ENCODE peak calls at places on chromosomes 11 and 22, in six cellular contexts. G is dorsolateral prefrontal cortex, O is heart right ventricle, E is kidney epithelial cell, L is IMR-90, A is ovary. V is an unnamed sample.

GRCh38 chr11:69868871-69869270 is 49.7 kb upstream of the FGF3 start:
- DNase-seq in A (no peak), O (no peak), G (no peak), E (no peak), L (no peak), V (no peak)

GRCh38 chr11:125980421-125980820 is 34.6 kb downstream of the VSIG10L2 start:
- DNase-seq in L (no peak), O (no peak), G (no peak), E (no peak), A (no peak), V (no peak)

GRCh38 chr22:44289429-44290171 is 23.2 kb downstream of the SHISAL1 start:
- DNase-seq in G (no peak), A (no peak), L (peak; percentile 49), E (no peak), O (no peak), V (no peak)

GRCh38 chr11:31487848-31488247 is 21.6 kb downstream of the IMMP1L start:
- DNase-seq in G (no peak), E (no peak), O (no peak), A (no peak), L (peak; percentile 73), V (no peak)

GRCh38 chr11:75566763-75567279 is 4.8 kb downstream of the SERPINH1 start:
- DNase-seq in E (no peak), O (no peak), L (no peak), G (no peak), A (no peak), V (no peak)

GRCh38 chr11:110219011-110219785 is 77.2 kb downstream of the RDX start:
- DNase-seq in L (peak; percentile 53), A (no peak), O (no peak), E (no peak), G (no peak), V (no peak)

GRCh38 chr22:28369849-28370248 is 309.8 kb downstream of the TTC28 start:
- DNase-seq in O (no peak), A (no peak), G (no peak), E (no peak), L (no peak), V (no peak)

GRCh38 chr11:3982431-3982830 is 112.2 kb upstream of the RRM1 start:
- DNase-seq in A (no peak), E (no peak), L (peak; percentile 64), O (no peak), G (no peak), V (no peak)

GRCh38 chr11:129888451-129888850 is 6.9 kb downstream of the NFRKB start:
- DNase-seq in O (no peak), L (no peak), G (no peak), E (no peak), A (no peak), V (no peak)

GRCh38 chr11:69666752-69667536 is 8.2 kb downstream of the LTO1 start:
- DNase-seq in O (no peak), E (no peak), G (no peak), A (no peak), L (no peak), V (no peak)

GRCh38 chr22:21686193-21686608 is 20.4 kb downstream of the PPIL2 start:
- DNase-seq in A (no peak), L (no peak), O (no peak), E (no peak), G (no peak), V (no peak)

GRCh38 chr22:20054485-20054884 is 25.6 kb upstream of the DGCR8 start:
- DNase-seq in G (no peak), E (no peak), A (no peak), L (no peak), O (peak; percentile 5), V (no peak)

GRCh38 chr11:9574556-9574805 is 1.0 kb downstream of the WEE1 start:
- DNase-seq in E (no peak), L (no peak), O (peak; percentile 45), G (no peak), A (peak; percentile 64), V (no peak)

DNA sequence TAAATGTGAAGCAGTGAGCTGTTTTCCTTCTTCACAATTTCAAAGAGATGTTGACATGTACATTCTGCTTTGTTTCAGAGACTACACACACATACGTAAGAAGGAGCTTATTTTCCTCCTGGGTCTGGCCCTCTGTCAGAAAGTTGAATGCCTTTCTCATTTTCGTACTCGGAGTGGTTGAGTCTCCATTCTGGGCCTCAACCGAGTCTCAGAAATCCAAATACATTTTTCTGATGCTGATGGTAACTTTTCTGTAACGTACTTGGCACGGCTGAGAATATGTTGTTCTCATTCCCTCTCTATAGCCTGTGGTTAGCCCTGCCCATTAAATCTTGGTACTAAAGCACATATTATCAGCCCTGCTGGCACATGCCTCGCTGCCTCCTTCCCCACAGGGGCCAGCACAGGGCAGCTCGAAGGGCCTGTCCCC is 25.3 kb downstream of the PARVA start:
- DNase-seq in E (no peak), A (no peak), L (no peak), G (no peak), O (no peak), V (no peak)
- H3K4me3 ChIP-seq in E (no peak overlapping the region), A (no peak overlapping the region), L (no peak overlapping the region), G (no peak overlapping the region), O (no peak overlapping the region), V (no peak overlapping the region)

GRCh38 chr11:79255965-79256364 is 184.9 kb downstream of the TENM4 start:
- DNase-seq in L (no peak), E (no peak), A (no peak), G (no peak), O (no peak), V (no peak)

GRCh38 chr11:79263001-79263400 is 177.8 kb downstream of the TENM4 start:
- DNase-seq in O (peak; percentile 57), E (no peak), L (peak; percentile 49), A (peak; percentile 78), G (no peak), V (no peak)

GRCh38 chr11:79258606-79259005 is 182.2 kb downstream of the TENM4 start:
- DNase-seq in E (no peak), L (peak; percentile 62), O (no peak), G (no peak), A (no peak), V (no peak)

GRCh38 chr11:79262221-79262620 is 178.6 kb downstream of the TENM4 start:
- DNase-seq in A (no peak), E (no peak), O (no peak), G (no peak), L (peak; percentile 28), V (no peak)

GRCh38 chr11:79259800-79260199 is 181.0 kb downstream of the TENM4 start:
- DNase-seq in G (no peak), L (no peak), O (no peak), A (no peak), E (no peak), V (no peak)
- TF ChIP-seq CTCF in G (no peak), L (peak; percentile 26), O (peak; percentile 33), A (no peak), E (peak; percentile 70), V (peak; percentile 72)

GRCh38 chr11:33016654-33017053 is 976 bp downstream of the DEPDC7 start:
- DNase-seq in G (no peak), O (no peak), L (no peak), E (no peak), A (no peak), V (no peak)

GRCh38 chr11:33018005-33018404 is 2.3 kb downstream of the DEPDC7 start:
- DNase-seq in L (no peak), G (no peak), O (no peak), A (no peak), E (no peak), V (no peak)

GRCh38 chr11:33017478-33017877 is 1.8 kb downstream of the DEPDC7 start:
- DNase-seq in E (no peak), G (no peak), O (no peak), A (no peak), L (no peak), V (no peak)

GRCh38 chr11:33013706-33014105 is 2.0 kb upstream of the DEPDC7 start:
- DNase-seq in A (no peak), O (no peak), G (no peak), E (no peak), L (peak; percentile 34), V (no peak)

GRCh38 chr11:33015621-33016551 is at the start of gene DEPDC7:
- DNase-seq in G (peak; percentile 93), A (peak; percentile 93), L (peak; percentile 82), E (no peak), O (peak; percentile 85), V (no peak)
- H3K4me3 ChIP-seq in G (peak within 1 kb of the TSS; percentile 76), A (peak within 1 kb of the TSS; percentile 51), L (peak within 1 kb of the TSS; percentile 66), E (peak within 1 kb of the TSS; percentile 67), O (peak within 1 kb of the TSS; percentile 53), V (peak within 1 kb of the TSS; percentile 68)

DNA sequence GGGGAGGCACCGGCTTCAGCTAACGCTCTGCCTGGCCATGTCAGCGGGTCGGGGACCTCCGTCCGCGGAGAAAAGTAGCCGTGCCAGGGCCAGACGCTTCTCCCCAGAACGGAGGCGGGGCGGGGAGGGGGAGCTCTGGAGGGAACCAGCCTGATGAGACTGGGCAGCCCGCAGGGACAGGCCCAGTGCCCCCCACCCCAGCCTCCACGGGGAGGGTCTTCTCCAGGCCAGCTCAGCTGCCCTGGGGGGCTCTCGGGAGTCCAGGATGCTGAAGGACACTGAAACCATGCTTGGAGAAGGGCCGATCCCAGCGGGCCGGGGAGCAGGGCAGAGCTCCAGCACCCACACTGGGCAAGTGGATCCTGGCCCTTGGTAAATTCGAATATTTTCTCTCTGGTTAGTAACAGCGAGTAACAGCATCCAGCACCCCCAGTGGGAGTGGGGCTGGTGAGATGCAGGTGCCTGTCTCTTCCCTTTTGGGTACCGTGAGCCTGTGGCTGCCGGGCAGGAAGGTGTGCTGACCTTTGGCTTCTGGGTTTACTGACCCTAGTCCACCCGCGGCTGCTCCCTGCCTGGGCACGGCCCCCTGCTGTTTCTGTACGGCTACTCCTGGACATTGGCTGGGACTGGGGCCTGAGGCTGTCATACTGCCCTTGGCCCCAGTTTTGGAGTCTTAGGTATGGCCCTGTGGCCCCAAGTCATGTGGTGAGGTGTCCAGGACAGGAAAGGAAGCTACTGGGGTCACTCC is 35.8 kb downstream of the GRAMD4 start:
- DNase-seq in G (no peak), L (no peak), O (no peak), A (no peak), E (no peak), V (no peak)
- TF ChIP-seq CTCF in G (no peak), L (no peak), O (no peak), A (no peak), E (no peak), V (no peak)

DNA sequence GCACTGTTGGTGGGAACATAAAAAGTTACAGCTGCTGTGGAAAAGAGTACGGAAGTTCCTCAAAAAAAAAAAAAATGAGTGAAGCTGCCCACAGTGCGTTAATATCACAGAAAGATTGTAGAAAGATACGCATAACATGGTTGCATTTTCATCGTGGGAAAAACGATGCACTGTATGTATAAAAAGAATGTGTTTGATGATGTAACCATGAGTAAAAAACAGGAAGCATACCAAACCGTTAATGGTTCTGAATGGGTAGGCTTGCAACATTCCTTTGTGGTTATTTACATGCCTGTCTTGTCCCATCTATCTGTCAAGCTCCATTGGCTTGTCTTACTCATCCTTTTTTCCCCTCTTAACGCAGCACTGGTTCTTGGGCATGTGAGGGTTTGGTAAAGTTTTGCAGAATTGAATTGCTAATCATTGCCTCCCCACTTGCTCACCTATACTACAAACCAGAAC is 33.8 kb upstream of the DKK3 start:
- DNase-seq in O (no peak), G (no peak), A (no peak), E (peak; percentile 99), L (peak; percentile 99), V (peak; percentile 99)
- H3K4me3 ChIP-seq in O (no peak overlapping the region), G (no peak overlapping the region), A (no peak overlapping the region), E (no peak overlapping the region), L (no peak overlapping the region), V (no peak overlapping the region)

V was measured in epithelial cell of proximal tubule.